ENCODE peak calls at places on chromosomes 2 and 18, in four cellular contexts. U, H, B and Z are unnamed samples.

GRCh38 chr2:191714925-191715324 is 37.0 kb downstream of the NABP1 start:
- DNase-seq in H (no peak), B (no peak), U (no peak), Z (no peak)

GRCh38 chr2:230586328-230586982 is 126.2 kb upstream of the CAB39 start:
- DNase-seq in H (no peak), B (no peak), U (no peak), Z (no peak)

GRCh38 chr2:154195644-154196221 is 324.0 kb downstream of the GALNT13 start:
- DNase-seq in B (no peak), U (no peak), H (no peak), Z (no peak)

GRCh38 chr2:200239216-200239615 is 67.3 kb upstream of the SPATS2L start:
- DNase-seq in B (no peak), H (no peak), U (no peak), Z (no peak)

GRCh38 chr2:71889991-71890684 is 257.5 kb downstream of the CYP26B1 start:
- DNase-seq in H (no peak), B (no peak), U (no peak), Z (peak; percentile 65)

GRCh38 chr2:114426756-114427155 is 15.7 kb upstream of the DPP10 start:
- DNase-seq in H (no peak), B (no peak), U (no peak), Z (no peak)

GRCh38 chr2:20182241-20182931 is 42.5 kb downstream of the SDC1 start:
- DNase-seq in U (peak; percentile 45), H (peak; percentile 61), B (no peak), Z (no peak)

GRCh38 chr18:48866856-48867255 is 83.9 kb downstream of the SMAD7 start:
- DNase-seq in H (no peak), U (no peak), B (no peak), Z (no peak)

GRCh38 chr2:43406643-43407042 is 180.2 kb upstream of the ZFP36L2 start:
- DNase-seq in U (no peak), B (no peak), H (no peak), Z (no peak)

GRCh38 chr2:64866797-64867196 is 122.4 kb upstream of the SLC1A4 start:
- DNase-seq in U (no peak), B (no peak), H (no peak), Z (no peak)

GRCh38 chr2:71254776-71255175 is 27.9 kb upstream of the PAIP2B start:
- DNase-seq in B (no peak), U (no peak), H (no peak), Z (no peak)

GRCh38 chr2:30326497-30326896 is 95.2 kb downstream of the LBH start:
- DNase-seq in U (no peak), B (no peak), H (no peak), Z (no peak)

GRCh38 chr18:23619388-23619873 is 33.1 kb upstream of the NPC1 start:
- DNase-seq in H (no peak), B (no peak), U (no peak), Z (no peak)

GRCh38 chr2:41598161-41598894 is 449.5 kb upstream of the PKDCC start:
- DNase-seq in H (no peak), U (no peak), B (no peak), Z (no peak)

GRCh38 chr2:54632733-54633692 is 90.4 kb upstream of the EML6 start:
- DNase-seq in U (no peak), B (no peak), H (no peak), Z (no peak)

GRCh38 chr18:48167901-48168300 is 237.4 kb upstream of the SMAD2 start:
- DNase-seq in H (no peak), U (peak; percentile 32), B (no peak), Z (no peak)

GRCh38 chr18:60417946-60418345 is 45.4 kb upstream of the MC4R start:
- DNase-seq in U (no peak), H (no peak), B (no peak), Z (no peak)

GRCh38 chr2:211534655-211535054 is 978.3 kb downstream of the CPS1 start:
- DNase-seq in H (no peak), B (no peak), U (no peak), Z (no peak)

GRCh38 chr18:60096428-60096827 is 196.6 kb downstream of the PMAIP1 start:
- DNase-seq in B (no peak), U (no peak), H (no peak), Z (no peak)

GRCh38 chr2:168462543-168463045 is 6.5 kb downstream of the CERS6 start:
- DNase-seq in B (no peak), U (no peak), H (no peak), Z (no peak)

GRCh38 chr2:158651358-158652057 is 143.6 kb upstream of the DAPL1 start:
- DNase-seq in U (no peak), H (no peak), B (no peak), Z (no peak)

GRCh38 chr2:168913171-168913484 is 12.0 kb downstream of the G6PC2 start:
- DNase-seq in U (no peak), B (no peak), H (no peak), Z (no peak)

GRCh38 chr2:181517685-181518301 is 60.6 kb downstream of the ITGA4 start:
- DNase-seq in H (no peak), B (no peak), U (no peak), Z (no peak)

GRCh38 chr2:186554850-186555785 is 34.7 kb upstream of the ITGAV start:
- DNase-seq in H (no peak), U (no peak), B (no peak), Z (no peak)

GRCh38 chr18:6782861-6783260 is 53.3 kb downstream of the ARHGAP28 start:
- DNase-seq in B (no peak), U (no peak), H (no peak), Z (no peak)

GRCh38 chr2:120435671-120436459 is 89.9 kb downstream of the INHBB start:
- DNase-seq in H (no peak), B (no peak), U (no peak), Z (no peak)

GRCh38 chr18:48767090-48767670 is 183.6 kb downstream of the SMAD7 start:
- DNase-seq in H (no peak), B (no peak), U (no peak), Z (no peak)

GRCh38 chr2:71603851-71604708 is 150.7 kb downstream of the DYSF start:
- DNase-seq in U (peak; percentile 54), B (no peak), H (no peak), Z (no peak)

GRCh38 chr2:202278944-202279343 is 13.4 kb downstream of the NOP58 start:
- DNase-seq in U (no peak), H (no peak), B (no peak), Z (no peak)

GRCh38 chr2:198259496-198259895 is 455.1 kb downstream of the PLCL1 start:
- DNase-seq in U (no peak), H (no peak), B (no peak), Z (no peak)

GRCh38 chr2:205731521-205731965 is 49.2 kb downstream of the NRP2 start:
- DNase-seq in H (no peak), U (no peak), B (no peak), Z (no peak)

GRCh38 chr2:222807431-222807830 is 53.4 kb upstream of the ACSL3 start:
- DNase-seq in H (no peak), B (no peak), U (no peak), Z (no peak)

GRCh38 chr2:222806606-222807036 is 54.2 kb upstream of the ACSL3 start:
- DNase-seq in B (no peak), U (no peak), H (no peak), Z (no peak)

GRCh38 chr2:222802502-222803196 is 58.2 kb upstream of the ACSL3 start:
- DNase-seq in H (no peak), B (no peak), U (no peak), Z (no peak)

GRCh38 chr2:222809582-222809981 is 51.3 kb upstream of the ACSL3 start:
- DNase-seq in H (no peak), B (no peak), U (no peak), Z (no peak)

GRCh38 chr2:222805591-222806304 is 55.1 kb upstream of the ACSL3 start:
- DNase-seq in H (no peak), B (no peak), U (no peak), Z (peak; percentile 51)
- TF ChIP-seq POLR2AphosphoS5 in H (no peak), B (no peak), U (no peak), Z (peak; percentile 61)

GRCh38 chr2:160271166-160272086 is 71.4 kb upstream of the ITGB6 start:
- DNase-seq in H (no peak), B (no peak), U (no peak), Z (no peak)
- TF ChIP-seq POLR2AphosphoS5 in H (no peak), B (no peak), U (no peak), Z (no peak)

DNA sequence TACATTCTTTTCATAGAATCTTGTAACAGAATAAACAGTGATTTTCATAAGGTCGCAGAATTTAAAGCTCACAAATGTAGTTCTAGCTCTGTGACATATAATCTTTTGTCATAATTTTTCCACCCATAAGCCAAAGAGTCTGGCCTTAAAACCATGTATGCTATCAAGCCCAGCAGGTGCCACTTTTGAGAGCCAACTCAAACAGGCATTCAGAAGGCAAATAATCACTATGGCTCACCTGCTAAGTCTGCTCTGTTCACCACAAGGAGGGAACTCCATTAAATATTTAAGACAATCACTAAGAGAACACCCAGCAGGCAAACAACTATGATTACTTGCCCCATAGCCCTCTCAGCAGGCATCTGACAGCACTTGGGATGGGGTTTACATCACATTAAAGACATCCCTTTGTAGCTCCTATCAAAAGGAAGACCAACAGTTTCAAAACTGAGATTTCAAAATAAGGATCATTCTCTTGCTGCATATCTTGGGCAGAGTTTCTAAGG is 241.6 kb downstream of the PDE11A start:
- DNase-seq in U (no peak), B (no peak), H (no peak), Z (no peak)
- TF ChIP-seq POLR2AphosphoS5 in U (no peak), B (no peak), H (no peak), Z (no peak)

DNA sequence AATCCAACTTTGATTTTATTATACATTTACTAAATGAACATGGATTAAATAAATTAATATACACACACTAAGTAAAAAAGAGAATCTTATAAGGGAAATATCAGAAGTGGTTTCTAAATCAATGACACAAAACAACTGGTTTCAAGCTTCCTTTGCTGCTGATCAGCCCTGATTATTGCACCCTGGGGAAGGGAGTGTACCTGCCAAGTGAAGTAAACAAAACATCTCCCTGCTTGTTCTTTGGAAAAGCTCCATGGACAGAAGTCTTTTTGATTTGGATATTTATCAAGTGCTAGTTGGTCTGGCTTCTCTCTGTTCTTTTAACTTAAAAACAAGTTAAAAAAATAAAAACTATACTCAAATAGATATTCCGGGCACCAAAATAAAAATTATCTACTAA is 190.1 kb downstream of the PDE11A start:
- DNase-seq in B (no peak), U (no peak), H (no peak), Z (no peak)
- TF ChIP-seq POLR2AphosphoS5 in B (no peak), U (no peak), H (no peak), Z (no peak)

DNA sequence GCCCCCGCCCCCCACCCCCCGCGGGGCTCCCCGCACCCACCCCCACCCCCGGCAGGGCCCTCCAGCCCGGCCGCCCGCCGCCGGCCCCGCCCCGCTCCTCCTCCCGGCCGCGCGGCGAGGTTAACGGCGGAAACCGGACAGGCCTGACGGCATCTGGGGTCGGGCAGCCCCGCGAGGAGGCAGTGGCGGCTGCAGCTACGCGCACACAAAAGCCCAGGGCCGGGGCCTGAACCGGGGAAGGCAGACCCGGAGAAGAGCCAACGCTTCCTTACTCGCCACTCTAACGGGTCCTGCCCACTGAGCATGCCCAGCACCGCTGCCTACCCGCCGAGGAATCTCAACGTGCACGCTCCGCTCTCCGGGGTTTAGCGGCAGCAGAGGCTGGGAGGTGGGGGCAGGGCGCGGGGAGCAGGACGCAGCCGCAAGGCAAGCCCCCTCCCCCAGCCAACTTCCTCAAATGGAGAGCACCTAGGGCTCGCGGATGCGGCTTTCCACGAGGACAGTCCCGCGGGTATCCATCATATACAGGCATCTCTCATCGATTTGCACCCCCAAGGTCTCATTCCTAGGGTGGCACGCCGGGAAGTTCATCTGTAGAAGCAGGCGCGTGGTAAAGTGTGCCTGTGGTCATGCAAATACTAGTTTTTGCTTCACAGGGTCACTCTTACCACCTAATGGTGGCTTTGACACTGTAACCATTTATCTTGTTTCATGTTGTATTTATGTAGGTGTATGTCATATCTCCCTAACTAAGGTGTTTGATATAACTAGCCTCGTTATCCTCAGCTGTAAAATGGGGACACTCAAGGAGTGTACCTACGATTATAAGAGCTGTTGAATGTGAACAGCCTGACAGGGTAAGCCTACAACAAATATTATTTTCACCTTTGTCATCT is at the start of gene MEMO1:
- DNase-seq in B (peak; percentile 83), U (peak; percentile 96), H (peak; percentile 93), Z (peak; percentile 99)
- TF ChIP-seq POLR2AphosphoS5 in B (peak; percentile 95), U (peak; percentile 54), H (peak; percentile 73), Z (peak; percentile 96)